ENCODE peak calls at places on chromosomes 11 and 22, in four cellular contexts. One of them, this sample, is unnamed.

GRCh38 chr11:60821827-60822599 is 19.9 kb upstream of the CCDC86 start:
- DNase-seq in stomach: no peak
- DNase-seq in pancreas: no peak
- DNase-seq in tibial nerve: no peak
- DNase-seq in this sample: no peak

GRCh38 chr11:132047167-132047566 is 676.8 kb downstream of the NTM start:
- DNase-seq in stomach: no peak
- DNase-seq in pancreas: no peak
- DNase-seq in tibial nerve: no peak
- DNase-seq in this sample: no peak

GRCh38 chr11:64150481-64151239 is 15.3 kb downstream of the MACROD1 start:
- DNase-seq in stomach: peak
- DNase-seq in pancreas: peak
- DNase-seq in tibial nerve: no peak
- DNase-seq in this sample: no peak

GRCh38 chr22:44878483-44879300 is 126.3 kb downstream of the ARHGAP8 start:
- DNase-seq in stomach: no peak
- DNase-seq in pancreas: peak
- DNase-seq in tibial nerve: no peak
- DNase-seq in this sample: no peak

GRCh38 chr22:46652081-46652929 is 32.1 kb downstream of the GRAMD4 start:
- DNase-seq in stomach: no peak
- DNase-seq in pancreas: no peak
- DNase-seq in tibial nerve: no peak
- DNase-seq in this sample: no peak

GRCh38 chr22:47457021-47457420 is 694.6 kb downstream of the TBC1D22A start:
- DNase-seq in stomach: no peak
- DNase-seq in pancreas: no peak
- DNase-seq in tibial nerve: no peak
- DNase-seq in this sample: no peak

GRCh38 chr11:44212128-44212527 is 97.8 kb downstream of the ALX4 start:
- DNase-seq in stomach: no peak
- DNase-seq in pancreas: no peak
- DNase-seq in tibial nerve: no peak
- DNase-seq in this sample: no peak

GRCh38 chr11:9714540-9714939 is 50.7 kb downstream of the SWAP70 start:
- DNase-seq in stomach: no peak
- DNase-seq in pancreas: no peak
- DNase-seq in tibial nerve: no peak
- DNase-seq in this sample: no peak

GRCh38 chr11:17600316-17601205 is 53.5 kb downstream of the OTOG start:
- DNase-seq in stomach: peak
- DNase-seq in pancreas: no peak
- DNase-seq in tibial nerve: no peak
- DNase-seq in this sample: peak

GRCh38 chr11:119093951-119094815 is 7.5 kb downstream of the DPAGT1 start:
- DNase-seq in stomach: peak
- DNase-seq in pancreas: peak
- DNase-seq in tibial nerve: peak
- DNase-seq in this sample: no peak

GRCh38 chr11:3164138-3164539 is 971 bp downstream of the OSBPL5 start:
- DNase-seq in stomach: no peak
- DNase-seq in pancreas: peak
- DNase-seq in tibial nerve: peak
- DNase-seq in this sample: no peak

GRCh38 chr11:3195251-3196160 is 23.1 kb downstream of the MRGPRG start:
- DNase-seq in stomach: no peak
- DNase-seq in pancreas: peak
- DNase-seq in tibial nerve: no peak
- DNase-seq in this sample: no peak

GRCh38 chr11:11265994-11266606 is 87.0 kb downstream of the CSNK2A3 start:
- DNase-seq in stomach: peak
- DNase-seq in pancreas: peak
- DNase-seq in tibial nerve: no peak
- DNase-seq in this sample: no peak

GRCh38 chr11:8867856-8868705 is 42.9 kb upstream of the AKIP1 start:
- DNase-seq in stomach: no peak
- DNase-seq in pancreas: no peak
- DNase-seq in tibial nerve: no peak
- DNase-seq in this sample: no peak

GRCh38 chr11:69108559-69108958 is 47.2 kb upstream of the SMIM38 start:
- DNase-seq in stomach: no peak
- DNase-seq in pancreas: peak
- DNase-seq in tibial nerve: no peak
- DNase-seq in this sample: no peak

GRCh38 chr22:19988965-19989724 is 27.5 kb downstream of the ARVCF start:
- DNase-seq in stomach: no peak
- DNase-seq in pancreas: no peak
- DNase-seq in tibial nerve: no peak
- DNase-seq in this sample: no peak

GRCh38 chr22:46750861-46751260 is 11.6 kb upstream of the TBC1D22A start:
- DNase-seq in stomach: peak
- DNase-seq in pancreas: peak
- DNase-seq in tibial nerve: no peak
- DNase-seq in this sample: no peak

GRCh38 chr11:78400116-78400515 is 17.5 kb downstream of the GAB2 start:
- DNase-seq in stomach: no peak
- DNase-seq in pancreas: no peak
- DNase-seq in tibial nerve: no peak
- DNase-seq in this sample: no peak

GRCh38 chr11:61473370-61474025 is 35.1 kb upstream of the LRRC10B start:
- DNase-seq in stomach: no peak
- DNase-seq in pancreas: no peak
- DNase-seq in tibial nerve: no peak
- DNase-seq in this sample: no peak

GRCh38 chr11:66933508-66933907 is 24.7 kb downstream of the PC start:
- DNase-seq in stomach: no peak
- DNase-seq in pancreas: no peak
- DNase-seq in tibial nerve: no peak
- DNase-seq in this sample: no peak

GRCh38 chr22:29480512-29481264 is 670 bp downstream of the NEFH start:
- DNase-seq in stomach: no peak
- DNase-seq in pancreas: no peak
- DNase-seq in tibial nerve: no peak
- DNase-seq in this sample: no peak

GRCh38 chr11:5689551-5689983 is at the start of gene TRIM22:
- DNase-seq in stomach: peak
- DNase-seq in pancreas: no peak
- DNase-seq in tibial nerve: no peak
- DNase-seq in this sample: no peak

GRCh38 chr11:15199693-15200092 is 85.0 kb downstream of the INSC start:
- DNase-seq in stomach: peak
- DNase-seq in pancreas: peak
- DNase-seq in tibial nerve: no peak
- DNase-seq in this sample: no peak

GRCh38 chr11:29751618-29752017 is 265.2 kb downstream of the KCNA4 start:
- DNase-seq in stomach: no peak
- DNase-seq in pancreas: no peak
- DNase-seq in tibial nerve: no peak
- DNase-seq in this sample: no peak

GRCh38 chr11:17294033-17294432 is 17.5 kb downstream of the NUCB2 start:
- DNase-seq in stomach: no peak
- DNase-seq in pancreas: no peak
- DNase-seq in tibial nerve: no peak
- DNase-seq in this sample: no peak

GRCh38 chr11:11769782-11770181 is 72.0 kb upstream of the USP47 start:
- DNase-seq in stomach: no peak
- DNase-seq in pancreas: no peak
- DNase-seq in tibial nerve: no peak
- DNase-seq in this sample: no peak

GRCh38 chr22:36606114-36606513 is 77.1 kb upstream of the EIF3D start:
- DNase-seq in stomach: no peak
- DNase-seq in pancreas: no peak
- DNase-seq in tibial nerve: no peak
- DNase-seq in this sample: no peak

GRCh38 chr22:25067851-25068421 is 115.4 kb downstream of the KIAA1671 start:
- DNase-seq in stomach: no peak
- DNase-seq in pancreas: no peak
- DNase-seq in tibial nerve: no peak
- DNase-seq in this sample: no peak

GRCh38 chr11:131231317-131231716 is 139.1 kb upstream of the NTM start:
- DNase-seq in stomach: no peak
- DNase-seq in pancreas: no peak
- DNase-seq in tibial nerve: no peak
- DNase-seq in this sample: no peak

GRCh38 chr11:1089738-1090599 is 15.3 kb downstream of the MUC2 start:
- DNase-seq in stomach: no peak
- DNase-seq in pancreas: no peak
- DNase-seq in tibial nerve: no peak
- DNase-seq in this sample: no peak

GRCh38 chr22:18095101-18095805 is 15.4 kb upstream of the TUBA8 start:
- DNase-seq in stomach: no peak
- DNase-seq in pancreas: no peak
- DNase-seq in tibial nerve: no peak
- DNase-seq in this sample: no peak

GRCh38 chr11:124776865-124777645 is 15.0 kb upstream of the ESAM start:
- DNase-seq in stomach: no peak
- DNase-seq in pancreas: no peak
- DNase-seq in tibial nerve: no peak
- DNase-seq in this sample: no peak

DNA sequence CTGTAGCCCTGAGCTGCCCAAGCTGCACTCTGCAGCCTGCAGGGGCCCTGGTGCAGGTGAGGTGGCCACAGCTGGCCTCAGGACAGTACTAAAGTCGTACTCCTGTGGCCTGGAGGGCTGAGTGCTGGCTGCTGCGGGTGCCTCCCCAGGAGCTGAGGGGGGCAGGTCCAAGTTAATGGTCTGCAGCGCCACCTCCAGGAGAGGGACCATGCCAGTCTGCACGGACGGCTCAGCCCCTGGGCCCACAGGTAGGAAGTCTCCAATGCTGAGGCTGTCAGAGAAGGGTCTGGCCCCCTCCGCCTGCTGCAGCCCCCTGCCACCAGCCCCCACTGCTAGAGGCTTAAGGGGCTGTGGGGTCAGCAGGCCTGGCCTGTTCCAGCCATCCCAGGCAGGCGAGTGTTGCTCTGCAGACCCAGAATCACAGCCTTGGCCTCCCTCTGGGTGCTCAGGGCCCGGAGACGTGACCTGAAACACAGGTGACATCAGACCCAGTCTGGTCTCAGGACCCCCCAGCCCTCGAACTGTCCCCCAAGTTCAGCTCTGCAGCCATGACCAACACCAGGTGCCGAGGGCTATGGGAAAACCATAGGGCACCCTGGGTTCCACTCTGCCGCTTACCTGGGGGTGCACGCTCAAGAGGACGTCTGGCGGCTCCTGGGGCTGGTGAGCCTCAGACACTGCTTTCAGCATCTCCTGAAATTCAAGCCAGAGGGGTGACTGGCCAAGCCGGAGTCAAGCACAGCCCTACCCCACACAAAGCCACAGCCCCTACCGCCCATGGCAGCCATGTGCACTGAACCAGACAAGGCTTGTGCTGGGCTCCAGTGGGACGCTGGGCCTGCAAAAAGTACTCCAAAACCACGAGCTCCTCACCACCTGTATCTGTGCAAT is 20.8 kb downstream of the SELENOO start:
- DNase-seq in stomach: no peak
- DNase-seq in pancreas: no peak
- DNase-seq in tibial nerve: no peak
- DNase-seq in this sample: no peak
- TF ChIP-seq CTCF in stomach: no peak
- TF ChIP-seq CTCF in pancreas: no peak
- TF ChIP-seq CTCF in tibial nerve: no peak
- TF ChIP-seq CTCF in this sample: no peak

DNA sequence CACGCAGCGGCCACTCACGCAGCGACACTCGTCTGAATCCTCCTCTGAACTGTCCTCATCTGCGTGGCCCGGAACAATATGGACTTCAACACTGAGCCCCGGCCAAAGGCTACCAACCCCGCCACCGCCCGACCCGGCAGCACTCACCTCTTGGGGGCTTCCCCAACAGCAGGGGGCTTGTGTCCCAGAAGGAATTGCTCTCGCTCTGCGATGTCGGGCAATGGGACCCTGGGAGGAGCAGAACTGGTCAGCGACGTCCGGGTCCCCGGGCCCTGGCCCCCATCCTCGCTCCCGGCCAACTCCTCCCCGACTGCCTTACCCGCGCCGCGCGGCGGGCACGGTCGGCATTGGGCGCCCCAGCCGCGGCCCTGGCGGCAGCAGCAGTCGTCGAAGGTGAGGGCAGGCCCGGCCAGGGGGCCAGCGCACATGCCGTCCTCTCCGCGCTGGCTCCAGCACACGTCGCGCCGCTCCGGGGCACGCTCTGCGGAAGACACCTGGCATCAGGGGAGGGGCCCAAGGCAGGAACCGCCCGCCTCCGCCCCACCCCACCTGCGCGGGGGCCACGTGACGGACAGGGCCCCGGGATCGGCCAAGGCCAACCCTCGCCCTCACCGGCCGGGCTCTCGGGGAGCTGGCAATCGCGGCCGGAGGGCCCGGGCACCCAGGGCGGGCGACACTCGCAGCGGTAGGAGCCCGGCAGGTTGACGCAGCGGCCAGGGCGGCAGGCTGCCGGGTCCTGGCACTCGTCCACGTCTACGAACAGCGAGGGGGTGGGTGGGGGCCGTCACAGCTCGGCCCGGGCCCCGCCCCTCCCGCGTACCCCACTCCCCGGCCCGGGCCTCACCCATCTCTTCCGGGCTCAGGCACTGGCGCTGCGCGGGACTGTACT is 14.8 kb downstream of the SCYL1 start:
- DNase-seq in stomach: peak
- DNase-seq in pancreas: peak
- DNase-seq in tibial nerve: no peak
- DNase-seq in this sample: peak
- TF ChIP-seq CTCF in stomach: no peak
- TF ChIP-seq CTCF in pancreas: no peak
- TF ChIP-seq CTCF in tibial nerve: peak
- TF ChIP-seq CTCF in this sample: no peak

DNA sequence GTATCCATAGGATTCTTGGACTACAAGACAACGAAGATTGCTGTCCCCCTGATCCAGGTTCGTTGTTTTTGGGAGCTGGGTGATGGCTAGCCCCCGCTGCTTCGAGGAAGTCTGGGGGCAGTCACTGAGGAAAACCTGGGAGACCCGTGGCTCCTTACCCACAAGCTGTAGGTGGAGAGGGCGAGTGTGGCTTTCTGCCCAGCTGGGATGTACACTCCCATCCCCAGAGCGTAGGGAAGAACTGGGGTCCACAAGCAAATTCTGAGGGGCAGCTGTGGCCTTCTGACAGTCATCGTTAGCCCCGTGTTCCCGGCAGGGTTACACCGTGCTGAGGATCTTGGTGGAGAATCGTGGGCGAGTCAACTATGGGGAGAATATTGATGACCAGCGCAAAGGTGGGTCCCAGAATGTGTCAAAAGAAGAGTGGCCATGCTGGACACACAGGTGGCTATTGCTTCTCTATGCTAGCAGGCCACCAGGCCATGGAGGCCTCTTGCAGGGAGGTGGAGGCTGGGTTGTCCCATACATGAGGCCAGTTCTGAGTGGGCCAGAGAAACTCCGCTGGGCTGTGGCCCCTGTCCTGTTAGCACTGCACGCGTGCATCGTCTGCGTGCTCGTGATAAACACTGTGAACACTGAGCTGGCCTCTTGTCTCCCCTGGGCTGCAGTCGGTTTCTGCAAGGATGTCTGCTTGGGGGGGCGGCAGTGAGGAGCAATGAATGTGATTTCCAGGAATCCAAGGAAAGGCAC is 39.8 kb downstream of the GLB1L2 start:
- DNase-seq in stomach: no peak
- DNase-seq in pancreas: peak
- DNase-seq in tibial nerve: no peak
- DNase-seq in this sample: no peak
- TF ChIP-seq CTCF in stomach: no peak
- TF ChIP-seq CTCF in pancreas: no peak
- TF ChIP-seq CTCF in tibial nerve: no peak
- TF ChIP-seq CTCF in this sample: no peak

GRCh38 chr11:101862410-101863233 is 52.2 kb upstream of the CEP126 start:
- DNase-seq in stomach: no peak
- DNase-seq in pancreas: no peak
- DNase-seq in tibial nerve: no peak
- DNase-seq in this sample: no peak
- TF ChIP-seq CTCF in stomach: no peak
- TF ChIP-seq CTCF in pancreas: no peak
- TF ChIP-seq CTCF in tibial nerve: peak
- TF ChIP-seq CTCF in this sample: no peak